ENCODE peak calls at places on chromosome 9, in five cellular contexts. L is tibial nerve, Z is aorta, D is upper lobe of right lung, Q is stomach. H is an unnamed sample.

GRCh38 chr9:127754099-127754760 is 19.1 kb upstream of the TOR2A start:
- DNase-seq in L (no peak), Z (no peak), D (no peak), Q (no peak), H (no peak)

GRCh38 chr9:75186767-75187380 is 98.6 kb downstream of the OSTF1 start:
- DNase-seq in L (no peak), Z (no peak), D (no peak), Q (no peak), H (no peak)

GRCh38 chr9:70340572-70340971 is 73.9 kb downstream of the KLF9 start:
- DNase-seq in L (no peak), Z (no peak), D (no peak), Q (no peak), H (no peak)

GRCh38 chr9:124218438-124219289 is 39.1 kb upstream of the NEK6 start:
- DNase-seq in L (no peak), Z (no peak), D (peak; percentile 76), Q (peak; percentile 68), H (no peak)

GRCh38 chr9:15155826-15156225 is 151.2 kb downstream of the TTC39B start:
- DNase-seq in L (no peak), Z (no peak), D (no peak), Q (no peak), H (no peak)

GRCh38 chr9:135519179-135519971 is 1.9 kb upstream of the LCN1 start:
- DNase-seq in L (no peak), Z (no peak), D (no peak), Q (peak; percentile 3), H (no peak)

GRCh38 chr9:126698756-126699155 is 85.0 kb downstream of the LMX1B start:
- DNase-seq in L (no peak), Z (peak; percentile 48), D (peak; percentile 33), Q (no peak), H (no peak)

GRCh38 chr9:97578846-97579245 is 54.3 kb downstream of the TSTD2 start:
- DNase-seq in L (no peak), Z (peak; percentile 65), D (peak; percentile 29), Q (no peak), H (no peak)

GRCh38 chr9:91486699-91487497 is 63.3 kb upstream of the NFIL3 start:
- DNase-seq in L (no peak), Z (no peak), D (no peak), Q (no peak), H (no peak)

GRCh38 chr9:63816742-63817621 is 1468.0 kb downstream of the FOXD4L5 start:
- DNase-seq in L (peak; percentile 61), Z (peak; percentile 93), D (peak; percentile 94), Q (peak; percentile 79), H (peak; percentile 79)

GRCh38 chr9:127358023-127358535 is 38.9 kb upstream of the SLC2A8 start:
- DNase-seq in L (no peak), Z (no peak), D (no peak), Q (no peak), H (no peak)

GRCh38 chr9:127680226-127680625 is 26.6 kb upstream of the CFAP157 start:
- DNase-seq in L (no peak), Z (no peak), D (no peak), Q (no peak), H (no peak)

GRCh38 chr9:93902780-93903655 is 52.1 kb downstream of the BARX1 start:
- DNase-seq in L (no peak), Z (peak; percentile 56), D (peak; percentile 38), Q (no peak), H (no peak)

GRCh38 chr9:109894921-109895758 is 115.1 kb downstream of the PALM2AKAP2 start:
- DNase-seq in L (no peak), Z (no peak), D (no peak), Q (no peak), H (no peak)

GRCh38 chr9:95242613-95243012 is 74.9 kb downstream of the FANCC start:
- DNase-seq in L (no peak), Z (no peak), D (no peak), Q (no peak), H (no peak)

GRCh38 chr9:131095666-131096489 is 453 bp upstream of the AIF1L start:
- DNase-seq in L (no peak), Z (no peak), D (no peak), Q (peak; percentile 31), H (no peak)

GRCh38 chr9:132406554-132407122 is at the start of gene TTF1:
- DNase-seq in L (peak; percentile 67), Z (peak; percentile 96), D (peak; percentile 95), Q (peak; percentile 91), H (peak; percentile 88)
- H3K27ac ChIP-seq in L (no peak within 1 kb of the TSS), Z (no peak within 1 kb of the TSS), D (peak within 1 kb of the TSS; percentile 32), Q (peak within 1 kb of the TSS; percentile 77), H (no peak within 1 kb of the TSS)

GRCh38 chr9:33022303-33022702 is 2.8 kb upstream of the DNAJA1 start:
- DNase-seq in L (no peak), Z (no peak), D (no peak), Q (no peak), H (no peak)

GRCh38 chr9:33024126-33024965 is 727 bp upstream of the DNAJA1 start:
- DNase-seq in L (no peak), Z (no peak), D (no peak), Q (no peak), H (no peak)

GRCh38 chr9:33024966-33025571 is at the start of gene DNAJA1:
- DNase-seq in L (peak; percentile 91), Z (peak; percentile 97), D (peak; percentile 97), Q (peak; percentile 96), H (peak; percentile 98)

GRCh38 chr9:33022755-33023154 is 2.3 kb upstream of the DNAJA1 start:
- DNase-seq in L (no peak), Z (no peak), D (no peak), Q (no peak), H (no peak)

GRCh38 chr9:33023661-33024060 is 1.4 kb upstream of the DNAJA1 start:
- DNase-seq in L (no peak), Z (no peak), D (no peak), Q (no peak), H (no peak)
- H3K4me1 ChIP-seq in L (peaks cover 53% of the 10 kb centered on the region), Z (peaks cover 7% of the 10 kb centered on the region), D (peaks cover 38% of the 10 kb centered on the region), Q (peaks cover 40% of the 10 kb centered on the region), H (peaks cover 29% of the 10 kb centered on the region)

DNA sequence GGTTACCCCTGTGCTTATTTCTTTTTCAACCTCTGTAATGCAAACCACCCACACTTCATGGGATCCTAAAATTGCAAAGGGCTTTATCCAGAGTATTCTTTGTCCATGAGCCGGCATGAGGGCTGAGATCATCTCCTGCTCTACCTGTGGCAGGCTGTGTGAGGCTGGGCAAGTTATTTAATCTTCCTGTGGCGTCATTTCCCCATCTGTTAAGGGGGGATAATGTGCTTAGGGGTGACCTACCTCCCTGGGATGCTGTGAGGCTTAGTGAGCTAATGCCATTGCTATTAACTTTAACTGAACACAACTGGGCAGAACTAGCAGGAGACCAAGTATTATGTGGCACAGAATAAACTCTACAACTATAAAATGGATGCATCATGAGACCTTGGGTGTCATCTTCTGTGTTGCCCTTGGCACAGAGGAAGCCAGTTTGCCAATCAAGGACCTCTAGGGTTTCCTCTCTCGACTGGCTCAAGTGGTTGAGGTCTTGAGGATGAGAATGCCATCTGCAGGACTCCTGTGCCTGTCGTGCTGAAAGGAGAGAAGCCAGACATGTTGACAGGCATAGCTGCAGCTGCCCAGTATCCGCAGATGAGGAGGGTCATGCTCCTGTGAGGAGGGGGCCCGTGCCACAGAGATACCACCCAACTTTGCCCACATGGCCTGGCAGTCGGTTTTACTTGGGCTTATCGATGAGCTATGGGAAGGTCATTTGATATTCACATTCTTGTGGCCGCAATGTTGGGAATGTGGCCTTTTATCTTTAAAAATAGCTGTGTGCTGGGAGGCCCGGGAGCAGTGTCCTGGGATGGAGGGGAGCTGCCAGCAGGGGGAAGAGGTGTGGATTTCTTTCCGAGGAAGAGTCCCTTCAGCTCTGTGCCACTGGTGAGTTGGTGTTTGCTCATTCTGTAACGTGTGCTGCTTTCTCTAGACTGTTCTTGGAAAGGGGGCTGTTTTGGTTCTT is 17.2 kb downstream of the FRMPD1 start:
- DNase-seq in L (no peak), Z (no peak), D (no peak), Q (no peak), H (no peak)
- H3K27me3 ChIP-seq in L (peaks cover 4% of the 10 kb centered on the region), Z (no peaks in the 10 kb centered on the region), D (peaks cover 30% of the 10 kb centered on the region), Q (no peaks in the 10 kb centered on the region), H (no peaks in the 10 kb centered on the region)

GRCh38 chr9:137671196-137671538 is 52.4 kb downstream of the EHMT1 start:
- DNase-seq in L (no peak), Z (no peak), D (no peak), Q (no peak), H (no peak)
- H3K27ac ChIP-seq in L (no peak overlapping the region), Z (no peak overlapping the region), D (no peak overlapping the region), Q (no peak overlapping the region), H (no peak overlapping the region)